ENCODE peak calls at places on chromosomes 12 and 14, in eight cellular contexts. P is H1; A is gastrocnemius medialis; O is hepatocyte; H is adrenal gland; Y is naive thymus-derived CD4-positive, alpha-beta T cell; R is OCI-LY7; I is CD8-positive, alpha-beta memory T cell. E is an unnamed sample.

GRCh38 chr12:108906971-108907370 is 27.1 kb downstream of the DAO start:
- DNase-seq in P (no peak), A (no peak), O (no peak), H (no peak), Y (no peak), R (no peak), I (no peak), E (no peak)

GRCh38 chr14:64880382-64881121 is 845 bp upstream of the SPTB start:
- DNase-seq in P (no peak), A (no peak), O (peak; percentile 60), H (peak; percentile 18), Y (peak; percentile 53), R (no peak), I (peak; percentile 42), E (peak; percentile 18)

GRCh38 chr14:32077081-32078029 is at the start of gene ARHGAP5:
- DNase-seq in P (no peak), A (peak; percentile 10), O (peak; percentile 85), H (no peak), Y (peak; percentile 67), R (peak; percentile 59), I (peak; percentile 7), E (no peak)

GRCh38 chr12:68792952-68793351 is 15.0 kb upstream of the MDM2 start:
- DNase-seq in P (no peak), A (no peak), O (no peak), H (no peak), Y (peak; percentile 49), R (peak; percentile 87), I (peak; percentile 5), E (peak; percentile 49)

GRCh38 chr14:55094630-55095157 is 34.4 kb upstream of the LGALS3 start:
- DNase-seq in P (no peak), A (no peak), O (no peak), H (no peak), Y (no peak), R (no peak), I (no peak), E (no peak)

GRCh38 chr12:120119395-120119973 is 2.9 kb upstream of the RAB35 start:
- DNase-seq in P (no peak), A (no peak), O (no peak), H (no peak), Y (no peak), R (peak; percentile 59), I (no peak), E (no peak)

GRCh38 chr14:101224356-101225115 is 321.0 kb upstream of the RTL1 start:
- DNase-seq in P (no peak), A (no peak), O (peak; percentile 51), H (no peak), Y (no peak), R (no peak), I (no peak), E (no peak)

GRCh38 chr12:4322789-4323188 is 1.8 kb downstream of the TIGAR start:
- DNase-seq in P (no peak), A (no peak), O (no peak), H (no peak), Y (no peak), R (peak; percentile 63), I (no peak), E (no peak)

GRCh38 chr12:58575281-58575680 is 345.0 kb downstream of the LRIG3 start:
- DNase-seq in P (no peak), A (no peak), O (no peak), H (no peak), Y (no peak), R (no peak), I (no peak), E (no peak)

GRCh38 chr12:51926718-51927117 is 19.4 kb downstream of the ACVRL1 start:
- DNase-seq in P (no peak), A (no peak), O (peak; percentile 64), H (no peak), Y (peak; percentile 50), R (peak; percentile 54), I (peak; percentile 13), E (peak; percentile 70)

GRCh38 chr12:34395056-34396005 is 373.0 kb downstream of the ALG10 start:
- DNase-seq in P (no peak), A (peak; percentile 1), O (no peak), H (peak; percentile 3), Y (no peak), R (no peak), I (peak; percentile 0), E (no peak)

GRCh38 chr14:89902876-89903275 is 51.7 kb downstream of the EFCAB11 start:
- DNase-seq in P (no peak), A (no peak), O (no peak), H (no peak), Y (no peak), R (no peak), I (no peak), E (no peak)

GRCh38 chr14:31934767-31935266 is 142.3 kb upstream of the ARHGAP5 start:
- DNase-seq in P (no peak), A (no peak), O (peak; percentile 78), H (peak; percentile 46), Y (peak; percentile 22), R (no peak), I (no peak), E (peak; percentile 88)

DNA sequence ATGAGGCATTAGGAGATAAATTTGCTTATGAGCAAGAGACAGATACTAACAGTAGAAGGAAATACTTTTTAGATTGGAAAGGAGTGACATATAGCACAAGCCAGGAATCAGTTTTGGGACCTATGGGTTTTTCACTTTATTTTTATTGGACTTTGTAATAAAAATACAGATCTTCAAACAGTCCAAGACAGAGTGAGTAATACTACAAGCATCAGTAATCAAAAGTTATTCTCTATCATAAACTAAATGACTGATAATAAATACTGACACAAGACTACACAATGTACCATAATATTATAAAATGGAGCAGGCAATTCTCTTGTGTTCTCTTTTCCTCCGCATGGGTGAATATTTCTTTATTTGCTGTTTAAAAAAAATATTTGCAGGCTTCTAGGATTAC is 85.8 kb downstream of the DERA start:
- DNase-seq in P (no peak), A (no peak), O (no peak), H (no peak), Y (no peak), R (no peak), I (no peak), E (peak; percentile 71)
- H3K4me1 ChIP-seq in P (no peaks in the 10 kb centered on the region), A (peaks cover 8% of the 10 kb centered on the region), O (peaks cover 6% of the 10 kb centered on the region), H (no peaks in the 10 kb centered on the region), Y (no peaks in the 10 kb centered on the region), R (peaks cover 13% of the 10 kb centered on the region), I (no peaks in the 10 kb centered on the region), E (no peaks in the 10 kb centered on the region)

GRCh38 chr14:34983148-34983760 is 462 bp downstream of the SRP54 start:
- DNase-seq in P (no peak), A (no peak), O (no peak), H (no peak), Y (no peak), R (no peak), I (no peak), E (no peak)
- H3K27ac ChIP-seq in P (peak overlapping the region; percentile 97), A (peak overlapping the region; percentile 92), O (peak overlapping the region; percentile 93), H (peak overlapping the region; percentile 98), Y (peak overlapping the region; percentile 98), R (peak overlapping the region; percentile 91), I (peak overlapping the region; percentile 98), E (peak overlapping the region; percentile 99)

GRCh38 chr14:94689218-94689984 is 77.2 kb downstream of the SERPINA3 start:
- DNase-seq in P (no peak), A (no peak), O (peak; percentile 87), H (peak; percentile 50), Y (peak; percentile 19), R (peak; percentile 33), I (peak; percentile 14), E (peak; percentile 26)
- H3K4me3 ChIP-seq in P (no peak overlapping the region), A (no peak overlapping the region), O (no peak overlapping the region), H (no peak overlapping the region), Y (no peak overlapping the region), R (no peak overlapping the region), I (no peak overlapping the region), E (no peak overlapping the region)

GRCh38 chr12:53299454-53300180 is at the start of gene MYG1:
- DNase-seq in P (peak; percentile 86), A (peak; percentile 63), O (peak; percentile 94), H (peak; percentile 91), Y (peak; percentile 86), R (peak; percentile 92), I (peak; percentile 81), E (peak; percentile 95)
- H3K4me1 ChIP-seq in P (peaks cover 2% of the 10 kb centered on the region), A (peaks cover 33% of the 10 kb centered on the region), O (peaks cover 27% of the 10 kb centered on the region), H (peaks cover 70% of the 10 kb centered on the region), Y (peaks cover 34% of the 10 kb centered on the region), R (peaks cover 28% of the 10 kb centered on the region), I (peaks cover 43% of the 10 kb centered on the region), E (peaks cover 2% of the 10 kb centered on the region)

GRCh38 chr14:74551431-74551830 is 57.9 kb downstream of the ISCA2 start:
- DNase-seq in P (no peak), A (no peak), O (no peak), H (no peak), Y (no peak), R (no peak), I (no peak), E (no peak)

GRCh38 chr14:74550071-74550470 is 56.5 kb downstream of the ISCA2 start:
- DNase-seq in P (no peak), A (no peak), O (no peak), H (no peak), Y (no peak), R (no peak), I (no peak), E (no peak)

GRCh38 chr14:74551001-74551400 is 57.4 kb downstream of the ISCA2 start:
- DNase-seq in P (no peak), A (no peak), O (no peak), H (no peak), Y (no peak), R (no peak), I (no peak), E (no peak)

GRCh38 chr14:74548881-74549280 is 55.3 kb downstream of the ISCA2 start:
- DNase-seq in P (no peak), A (peak; percentile 90), O (peak; percentile 36), H (peak; percentile 37), Y (no peak), R (no peak), I (no peak), E (no peak)

DNA sequence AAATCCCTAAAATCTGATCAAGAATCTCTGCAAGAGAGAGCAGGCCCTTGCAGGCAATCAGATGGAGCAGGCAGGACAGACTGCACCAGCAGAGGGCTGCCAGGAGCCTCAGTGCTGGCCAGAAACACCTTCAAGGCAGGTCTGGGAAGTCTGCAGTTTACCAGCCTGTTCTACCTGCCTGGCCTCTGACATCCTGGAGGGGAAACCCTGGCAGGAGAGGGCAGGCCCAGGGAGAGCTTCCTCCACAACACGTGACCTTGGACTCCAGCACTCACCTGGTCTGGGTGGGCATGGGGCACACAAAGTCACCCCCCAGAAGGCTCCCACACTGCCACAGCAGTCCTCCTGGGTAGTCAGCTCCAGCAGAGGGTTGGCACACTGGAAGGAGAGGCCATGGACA is 56.0 kb downstream of the ISCA2 start:
- DNase-seq in P (no peak), A (no peak), O (no peak), H (no peak), Y (no peak), R (no peak), I (no peak), E (no peak)
- H3K27ac ChIP-seq in P (no peak overlapping the region), A (peak overlapping the region; percentile 50), O (no peak overlapping the region), H (no peak overlapping the region), Y (no peak overlapping the region), R (no peak overlapping the region), I (no peak overlapping the region), E (no peak overlapping the region)

GRCh38 chr12:6273209-6273928 is 37.1 kb upstream of the PLEKHG6 start:
- DNase-seq in P (no peak), A (no peak), O (no peak), H (no peak), Y (no peak), R (no peak), I (no peak), E (no peak)
- H3K4me3 ChIP-seq in P (no peak overlapping the region), A (no peak overlapping the region), O (no peak overlapping the region), H (no peak overlapping the region), Y (no peak overlapping the region), R (no peak overlapping the region), I (no peak overlapping the region), E (no peak overlapping the region)

GRCh38 chr12:121996050-121996944 is 25.4 kb upstream of the BCL7A start:
- DNase-seq in P (no peak), A (no peak), O (no peak), H (no peak), Y (no peak), R (no peak), I (no peak), E (no peak)
- H3K4me1 ChIP-seq in P (no peaks in the 10 kb centered on the region), A (no peaks in the 10 kb centered on the region), O (no peaks in the 10 kb centered on the region), H (no peaks in the 10 kb centered on the region), Y (peaks cover 4% of the 10 kb centered on the region), R (peaks cover 57% of the 10 kb centered on the region), I (peaks cover 5% of the 10 kb centered on the region), E (no peaks in the 10 kb centered on the region)